ENCODE peak calls at places on chromosomes 5 and 9, in five cellular contexts. H is K562, M is SK-N-SH, T is GM12878, S is HepG2. Q is an unnamed sample.
A peak's percentile ranks its signal among the peaks of the same experiment; 100 is the strongest.

GRCh38 chr9:22117511-22118388 is 108.6 kb upstream of the CDKN2B start:
- DNase-seq in H (no peak), M (no peak), T (no peak), S (peak; percentile 57), Q (no peak)

GRCh38 chr5:168291281-168291960 is at the start of gene WWC1:
- DNase-seq in H (peak; percentile 42), M (peak; percentile 92), T (peak; percentile 31), S (peak; percentile 63), Q (no peak)

GRCh38 chr5:160500776-160501175 is 79.1 kb downstream of the PTTG1 start:
- DNase-seq in H (no peak), M (no peak), T (no peak), S (no peak), Q (peak; percentile 56)

GRCh38 chr5:7902201-7902600 is 33.3 kb downstream of the MTRR start:
- DNase-seq in H (no peak), M (no peak), T (no peak), S (no peak), Q (no peak)

GRCh38 chr5:149271195-149271716 is 403 bp upstream of the AFAP1L1 start:
- DNase-seq in H (no peak), M (no peak), T (no peak), S (peak; percentile 12), Q (no peak)

GRCh38 chr5:15008476-15008875 is 136.9 kb upstream of the ANKH start:
- DNase-seq in H (no peak), M (no peak), T (no peak), S (peak; percentile 95), Q (no peak)

GRCh38 chr5:31626156-31626555 is 12.8 kb upstream of the PDZD2 start:
- DNase-seq in H (no peak), M (peak; percentile 28), T (no peak), S (no peak), Q (no peak)

GRCh38 chr5:17217421-17218352 is at the start of gene BASP1:
- DNase-seq in H (no peak), M (peak; percentile 84), T (no peak), S (no peak), Q (peak; percentile 78)

GRCh38 chr5:119473241-119473640 is 20.9 kb downstream of the HSD17B4 start:
- DNase-seq in H (no peak), M (no peak), T (no peak), S (no peak), Q (no peak)

GRCh38 chr5:179916523-179916922 is 8.8 kb upstream of the TBC1D9B start:
- DNase-seq in H (no peak), M (no peak), T (no peak), S (no peak), Q (no peak)

GRCh38 chr9:78982849-78983248 is 588.9 kb upstream of the TLE4 start:
- DNase-seq in H (no peak), M (no peak), T (no peak), S (no peak), Q (no peak)

GRCh38 chr5:179198865-179199645 is 138.9 kb downstream of the ZNF354C start:
- DNase-seq in H (no peak), M (no peak), T (no peak), S (no peak), Q (no peak)

GRCh38 chr5:148147415-148147814 is 20.9 kb upstream of the SPINK14 start:
- DNase-seq in H (no peak), M (no peak), T (no peak), S (peak; percentile 81), Q (no peak)

GRCh38 chr9:127987103-127987614 is 6.4 kb upstream of the EEIG1 start:
- DNase-seq in H (no peak), M (no peak), T (no peak), S (peak; percentile 47), Q (no peak)

GRCh38 chr5:178231736-178232123 is 872 bp downstream of the PHYKPL start:
- DNase-seq in H (no peak), M (no peak), T (no peak), S (no peak), Q (no peak)

GRCh38 chr9:33157960-33158359 is 9.2 kb downstream of the B4GALT1 start:
- DNase-seq in H (no peak), M (no peak), T (no peak), S (no peak), Q (no peak)

GRCh38 chr5:178215263-178216002 is 11.1 kb downstream of the HNRNPAB start:
- DNase-seq in H (no peak), M (no peak), T (no peak), S (no peak), Q (peak; percentile 71)

GRCh38 chr9:694499-695154 is 146.9 kb upstream of the DMRT1 start:
- DNase-seq in H (no peak), M (no peak), T (no peak), S (no peak), Q (no peak)

GRCh38 chr5:108386345-108387061 is 4.6 kb upstream of the FBXL17 start:
- DNase-seq in H (no peak), M (no peak), T (no peak), S (peak; percentile 65), Q (no peak)

GRCh38 chr5:173229966-173230740 is 4.9 kb downstream of the NKX2-5 start:
- DNase-seq in H (no peak), M (no peak), T (no peak), S (no peak), Q (no peak)

GRCh38 chr5:127313847-127314473 is 23.4 kb downstream of the MEGF10 start:
- DNase-seq in H (peak; percentile 71), M (peak; percentile 44), T (no peak), S (peak; percentile 16), Q (peak; percentile 8)

GRCh38 chr5:178496661-178497060 is 93.5 kb downstream of the COL23A1 start:
- DNase-seq in H (no peak), M (no peak), T (no peak), S (no peak), Q (peak; percentile 35)

GRCh38 chr5:132419517-132420468 is 50.3 kb downstream of the SLC22A5 start:
- DNase-seq in H (peak; percentile 87), M (peak; percentile 91), T (no peak), S (peak; percentile 54), Q (peak; percentile 56)

GRCh38 chr5:167346461-167346860 is 945.0 kb upstream of the WWC1 start:
- DNase-seq in H (no peak), M (no peak), T (no peak), S (no peak), Q (no peak)

GRCh38 chr9:15824310-15824709 is 271.5 kb downstream of the CCDC171 start:
- DNase-seq in H (no peak), M (no peak), T (no peak), S (peak; percentile 28), Q (no peak)

GRCh38 chr9:98989036-98990000 is 45.6 kb downstream of the COL15A1 start:
- DNase-seq in H (no peak), M (no peak), T (peak; percentile 8), S (peak; percentile 18), Q (peak; percentile 34)

GRCh38 chr5:116068028-116068632 is 16.7 kb upstream of the COMMD10 start:
- DNase-seq in H (peak; percentile 40), M (peak; percentile 32), T (no peak), S (peak; percentile 44), Q (peak; percentile 14)

GRCh38 chr5:17399931-17400330 is 98.1 kb upstream of the TAF11L2 start:
- DNase-seq in H (no peak), M (no peak), T (no peak), S (no peak), Q (no peak)

GRCh38 chr5:39106332-39106731 is 32.1 kb upstream of the RICTOR start:
- DNase-seq in H (peak; percentile 41), M (no peak), T (no peak), S (no peak), Q (no peak)

GRCh38 chr5:115419794-115420585 is 123.5 kb upstream of the CCDC112 start:
- DNase-seq in H (no peak), M (no peak), T (no peak), S (no peak), Q (peak; percentile 1)

GRCh38 chr9:75169623-75170022 is 81.3 kb downstream of the OSTF1 start:
- DNase-seq in H (no peak), M (no peak), T (no peak), S (no peak), Q (no peak)

GRCh38 chr5:134136771-134137170 is 22.3 kb downstream of the TCF7 start:
- DNase-seq in H (no peak), M (no peak), T (no peak), S (no peak), Q (no peak)

GRCh38 chr5:134138416-134139376 is 24.2 kb downstream of the TCF7 start:
- DNase-seq in H (no peak), M (no peak), T (peak; percentile 89), S (no peak), Q (no peak)

GRCh38 chr5:134133995-134134541 is 19.6 kb downstream of the TCF7 start:
- DNase-seq in H (no peak), M (no peak), T (no peak), S (no peak), Q (no peak)

GRCh38 chr5:134135091-134135655 is 20.7 kb downstream of the TCF7 start:
- DNase-seq in H (no peak), M (no peak), T (no peak), S (no peak), Q (no peak)

DNA sequence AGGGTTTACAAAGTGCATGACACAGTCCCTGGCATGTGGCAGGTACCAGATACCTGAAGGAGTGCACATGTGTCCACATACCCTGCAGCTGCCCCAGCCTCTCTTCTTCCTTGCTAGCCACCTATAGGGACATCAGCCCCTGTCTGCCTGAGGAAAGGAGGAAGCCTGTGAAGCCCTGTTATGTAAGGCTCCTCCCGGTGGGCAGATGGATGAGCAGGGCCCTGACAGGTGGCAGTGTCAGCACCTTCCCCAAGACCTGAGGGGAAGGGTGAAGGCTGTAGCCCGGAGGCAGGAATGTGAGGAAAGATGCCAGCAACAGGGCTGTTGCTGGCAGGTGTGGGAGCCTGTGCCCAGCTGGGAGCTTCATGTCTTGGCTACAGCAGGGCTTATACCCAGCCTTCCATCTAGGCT is 21.7 kb downstream of the TCF7 start:
- DNase-seq in H (no peak), M (no peak), T (no peak), S (no peak), Q (no peak)
- TF ChIP-seq GABPA in H (no peak), M (no peak), T (no peak), S (no peak), Q (no peak)

GRCh38 chr9:86792136-86792535 is 155.2 kb downstream of the GAS1 start:
- DNase-seq in H (no peak), M (no peak), T (no peak), S (no peak), Q (no peak)

GRCh38 chr9:86796671-86797070 is 150.6 kb downstream of the GAS1 start:
- DNase-seq in H (no peak), M (no peak), T (no peak), S (no peak), Q (no peak)

GRCh38 chr9:86794356-86795046 is 152.8 kb downstream of the GAS1 start:
- DNase-seq in H (no peak), M (peak; percentile 37), T (no peak), S (no peak), Q (no peak)

GRCh38 chr9:86795047-86795437 is 152.3 kb downstream of the GAS1 start:
- DNase-seq in H (no peak), M (no peak), T (no peak), S (no peak), Q (no peak)

GRCh38 chr9:86795861-86796497 is 151.3 kb downstream of the GAS1 start:
- DNase-seq in H (no peak), M (no peak), T (no peak), S (no peak), Q (no peak)
- TF ChIP-seq CTCF in H (no peak), M (no peak), T (no peak), S (no peak), Q (no peak)

GRCh38 chr5:43386960-43387362 is 25.2 kb downstream of the CCL28 start:
- DNase-seq in H (no peak), M (no peak), T (peak; percentile 20), S (no peak), Q (no peak)
- TF ChIP-seq GABPA in H (no peak), M (no peak), T (no peak), S (no peak), Q (no peak)

GRCh38 chr9:133394687-133395271 is 18.6 kb downstream of the STKLD1 start:
- DNase-seq in H (no peak), M (no peak), T (no peak), S (no peak), Q (no peak)
- TF ChIP-seq CTCF in H (no peak), M (no peak), T (no peak), S (peak; percentile 45), Q (no peak)

Q was measured in HL-60.